ENCODE peak calls at places on chromosomes 3 and 15, in nine cellular contexts. M is HS-5; Q is KBM-7; D is fibroblast of the conjunctiva; Y is cardiac muscle cell; R is breast epithelium; G is HFF-Myc; U is NCI-H1105 treated with DMSO at 0.1 percent for 48 hours; N is activated CD8-positive, alpha-beta T cell treated with anti-CD3 and anti-CD28 coated beads, Interleukin-2, amount 10 ng/mL, durations not matched to agents 7 days and 5 days. L is an unnamed sample.

GRCh38 chr3:182902236-182902635 is 78.1 kb downstream of the DCUN1D1 start:
- DNase-seq in M (no peak), D (no peak), U (no peak), G (no peak), N (no peak), Q (no peak), Y (no peak), R (no peak), L (no peak)

GRCh38 chr3:58034738-58035511 is 26.7 kb downstream of the FLNB start:
- DNase-seq in Y (no peak), U (no peak), N (peak), R (no peak), G (no peak), M (no peak), D (no peak), Q (no peak), L (no peak)

GRCh38 chr3:178083906-178084823 is 452.1 kb upstream of the KCNMB2 start:
- DNase-seq in Q (peak), U (peak), Y (peak), N (no peak), D (no peak), M (no peak), G (no peak), R (no peak), L (no peak)

GRCh38 chr15:62736756-62737155 is 305.8 kb upstream of the TPM1 start:
- DNase-seq in N (no peak), M (no peak), Y (no peak), Q (no peak), U (no peak), D (no peak), R (no peak), G (no peak), L (no peak)

GRCh38 chr3:8482960-8483665 is 18.5 kb upstream of the LMCD1 start:
- DNase-seq in N (no peak), M (peak), Q (no peak), U (no peak), Y (no peak), R (peak), G (peak), D (peak), L (peak)

GRCh38 chr3:160185711-160186110 is 39.5 kb upstream of the C3orf80 start:
- DNase-seq in M (no peak), R (no peak), N (no peak), Y (no peak), Q (no peak), G (no peak), D (no peak), U (no peak), L (no peak)

GRCh38 chr3:10483364-10483675 is 22.1 kb downstream of the ATP2B2 start:
- DNase-seq in Y (no peak), M (no peak), R (no peak), D (no peak), N (no peak), G (no peak), U (no peak), Q (no peak), L (no peak)

GRCh38 chr15:38651328-38652038 is 86.9 kb upstream of the RASGRP1 start:
- DNase-seq in R (no peak), Q (peak), Y (no peak), D (no peak), U (no peak), M (no peak), N (peak), G (no peak), L (no peak)

GRCh38 chr15:70557506-70558258 is 205.7 kb downstream of the UACA start:
- DNase-seq in Y (no peak), U (no peak), M (no peak), Q (no peak), N (no peak), D (no peak), R (peak), G (no peak), L (no peak)

GRCh38 chr3:183278479-183279088 is 25.5 kb downstream of the B3GNT5 start:
- DNase-seq in U (no peak), M (no peak), D (no peak), N (no peak), G (no peak), Y (no peak), Q (no peak), R (no peak), L (no peak)

GRCh38 chr15:101578443-101578894 is 73.7 kb downstream of the TM2D3 start:
- DNase-seq in R (no peak), Y (peak), M (no peak), D (no peak), U (no peak), Q (peak), G (no peak), N (no peak), L (peak)

GRCh38 chr3:70999730-71000129 is 583.8 kb downstream of the FOXP1 start:
- DNase-seq in G (peak), U (no peak), Y (no peak), D (peak), R (no peak), M (peak), Q (no peak), N (no peak), L (peak)

GRCh38 chr3:134605506-134605905 is 45.3 kb downstream of the KY start:
- DNase-seq in Q (no peak), R (no peak), U (no peak), M (no peak), D (no peak), G (no peak), N (no peak), Y (no peak), L (no peak)

GRCh38 chr3:15974647-15975046 is 176.9 kb upstream of the ANKRD28 start:
- DNase-seq in Q (peak), Y (no peak), N (no peak), G (no peak), M (no peak), D (no peak), R (no peak), U (no peak), L (no peak)

GRCh38 chr15:67839358-67839928 is 402 bp downstream of the RNU6-1 start:
- DNase-seq in U (peak), Y (no peak), R (no peak), G (no peak), D (no peak), N (peak), Q (peak), M (peak), L (no peak)

GRCh38 chr3:31196881-31197364 is 302.5 kb upstream of the GADL1 start:
- DNase-seq in M (no peak), Y (peak), D (peak), G (peak), N (no peak), Q (no peak), R (peak), U (no peak), L (peak)